ENCODE peak calls at places on chromosomes 7 and 10, in six cellular contexts. One of them, this sample, is unnamed.

GRCh38 chr10:114095676-114096331 is 52.1 kb downstream of the ADRB1 start:
- DNase-seq in Calu3: no peak
- DNase-seq in lower leg skin: no peak
- DNase-seq in choroid plexus epithelial cell: no peak
- DNase-seq in sigmoid colon: no peak
- DNase-seq in type B pancreatic cell: no peak
- DNase-seq in this sample: no peak

GRCh38 chr7:101163281-101164070 is 1.9 kb downstream of the VGF start:
- DNase-seq in Calu3: peak
- DNase-seq in lower leg skin: no peak
- DNase-seq in choroid plexus epithelial cell: no peak
- DNase-seq in sigmoid colon: no peak
- DNase-seq in type B pancreatic cell: no peak
- DNase-seq in this sample: no peak

GRCh38 chr7:73308665-73309214 is at the start of gene NSUN5:
- DNase-seq in Calu3: peak
- DNase-seq in lower leg skin: peak
- DNase-seq in choroid plexus epithelial cell: peak
- DNase-seq in sigmoid colon: peak
- DNase-seq in type B pancreatic cell: peak
- DNase-seq in this sample: peak

GRCh38 chr7:83347836-83348482 is 185.3 kb upstream of the PCLO start:
- DNase-seq in Calu3: peak
- DNase-seq in lower leg skin: no peak
- DNase-seq in choroid plexus epithelial cell: peak
- DNase-seq in sigmoid colon: no peak
- DNase-seq in type B pancreatic cell: no peak
- DNase-seq in this sample: no peak

GRCh38 chr10:52779541-52780390 is 7.2 kb upstream of the MBL2 start:
- DNase-seq in Calu3: peak
- DNase-seq in lower leg skin: no peak
- DNase-seq in choroid plexus epithelial cell: peak
- DNase-seq in sigmoid colon: no peak
- DNase-seq in type B pancreatic cell: peak
- DNase-seq in this sample: peak

GRCh38 chr7:142440219-142441073 is 182.6 kb upstream of the PRSS58 start:
- DNase-seq in Calu3: peak
- DNase-seq in lower leg skin: no peak
- DNase-seq in choroid plexus epithelial cell: peak
- DNase-seq in sigmoid colon: no peak
- DNase-seq in type B pancreatic cell: no peak
- DNase-seq in this sample: no peak

GRCh38 chr10:30192846-30193608 is 133.6 kb upstream of the JCAD start:
- DNase-seq in Calu3: no peak
- DNase-seq in lower leg skin: no peak
- DNase-seq in choroid plexus epithelial cell: no peak
- DNase-seq in sigmoid colon: no peak
- DNase-seq in type B pancreatic cell: no peak
- DNase-seq in this sample: no peak

GRCh38 chr7:140062118-140062527 is 628 bp downstream of the PARP12 start:
- DNase-seq in Calu3: no peak
- DNase-seq in lower leg skin: peak
- DNase-seq in choroid plexus epithelial cell: no peak
- DNase-seq in sigmoid colon: no peak
- DNase-seq in type B pancreatic cell: peak
- DNase-seq in this sample: peak

GRCh38 chr10:29324220-29324831 is 35.5 kb downstream of the LYZL1 start:
- DNase-seq in Calu3: no peak
- DNase-seq in lower leg skin: no peak
- DNase-seq in choroid plexus epithelial cell: no peak
- DNase-seq in sigmoid colon: no peak
- DNase-seq in type B pancreatic cell: no peak
- DNase-seq in this sample: no peak

GRCh38 chr7:8125680-8126444 is 136.1 kb downstream of the ICA1 start:
- DNase-seq in Calu3: no peak
- DNase-seq in lower leg skin: no peak
- DNase-seq in choroid plexus epithelial cell: no peak
- DNase-seq in sigmoid colon: no peak
- DNase-seq in type B pancreatic cell: no peak
- DNase-seq in this sample: peak

GRCh38 chr7:38660427-38661099 is 29.4 kb upstream of the AMPH start:
- DNase-seq in Calu3: peak
- DNase-seq in lower leg skin: no peak
- DNase-seq in choroid plexus epithelial cell: peak
- DNase-seq in sigmoid colon: no peak
- DNase-seq in type B pancreatic cell: no peak
- DNase-seq in this sample: peak

GRCh38 chr10:61903991-61904350 is 2.5 kb downstream of the ARID5B start:
- DNase-seq in Calu3: no peak
- DNase-seq in lower leg skin: no peak
- DNase-seq in choroid plexus epithelial cell: no peak
- DNase-seq in sigmoid colon: no peak
- DNase-seq in type B pancreatic cell: no peak
- DNase-seq in this sample: no peak

GRCh38 chr7:128873234-128873633 is 10.6 kb downstream of the ATP6V1F start:
- DNase-seq in Calu3: no peak
- DNase-seq in lower leg skin: no peak
- DNase-seq in choroid plexus epithelial cell: no peak
- DNase-seq in sigmoid colon: no peak
- DNase-seq in type B pancreatic cell: no peak
- DNase-seq in this sample: no peak

GRCh38 chr10:47368431-47369180 is 15.5 kb downstream of the ZNF488 start:
- DNase-seq in Calu3: no peak
- DNase-seq in lower leg skin: peak
- DNase-seq in choroid plexus epithelial cell: no peak
- DNase-seq in sigmoid colon: no peak
- DNase-seq in type B pancreatic cell: peak
- DNase-seq in this sample: no peak

GRCh38 chr10:75899816-75900357 is 468.5 kb downstream of the LRMDA start:
- DNase-seq in Calu3: no peak
- DNase-seq in lower leg skin: no peak
- DNase-seq in choroid plexus epithelial cell: no peak
- DNase-seq in sigmoid colon: no peak
- DNase-seq in type B pancreatic cell: no peak
- DNase-seq in this sample: no peak

GRCh38 chr7:127802845-127803244 is 150.9 kb downstream of the SND1 start:
- DNase-seq in Calu3: no peak
- DNase-seq in lower leg skin: no peak
- DNase-seq in choroid plexus epithelial cell: no peak
- DNase-seq in sigmoid colon: no peak
- DNase-seq in type B pancreatic cell: no peak
- DNase-seq in this sample: no peak

GRCh38 chr7:117124585-117125220 is 171.4 kb downstream of the ST7 start:
- DNase-seq in Calu3: peak
- DNase-seq in lower leg skin: peak
- DNase-seq in choroid plexus epithelial cell: peak
- DNase-seq in sigmoid colon: peak
- DNase-seq in type B pancreatic cell: no peak
- DNase-seq in this sample: no peak

GRCh38 chr10:101851411-101852116 is 8.0 kb upstream of the KCNIP2 start:
- DNase-seq in Calu3: no peak
- DNase-seq in lower leg skin: no peak
- DNase-seq in choroid plexus epithelial cell: no peak
- DNase-seq in sigmoid colon: no peak
- DNase-seq in type B pancreatic cell: peak
- DNase-seq in this sample: no peak

GRCh38 chr10:27644307-27644939 is 101.2 kb downstream of the MKX start:
- DNase-seq in Calu3: no peak
- DNase-seq in lower leg skin: no peak
- DNase-seq in choroid plexus epithelial cell: no peak
- DNase-seq in sigmoid colon: no peak
- DNase-seq in type B pancreatic cell: no peak
- DNase-seq in this sample: no peak

GRCh38 chr7:36191292-36191920 is 38.4 kb downstream of the EEPD1 start:
- DNase-seq in Calu3: no peak
- DNase-seq in lower leg skin: peak
- DNase-seq in choroid plexus epithelial cell: no peak
- DNase-seq in sigmoid colon: peak
- DNase-seq in type B pancreatic cell: no peak
- DNase-seq in this sample: no peak

GRCh38 chr7:6350057-6350752 is 77.8 kb upstream of the CYTH3 start:
- DNase-seq in Calu3: no peak
- DNase-seq in lower leg skin: no peak
- DNase-seq in choroid plexus epithelial cell: no peak
- DNase-seq in sigmoid colon: no peak
- DNase-seq in type B pancreatic cell: no peak
- DNase-seq in this sample: no peak

GRCh38 chr10:30422981-30423654 is 10.9 kb upstream of the MAP3K8 start:
- DNase-seq in Calu3: peak
- DNase-seq in lower leg skin: peak
- DNase-seq in choroid plexus epithelial cell: peak
- DNase-seq in sigmoid colon: peak
- DNase-seq in type B pancreatic cell: peak
- DNase-seq in this sample: no peak

GRCh38 chr7:122535086-122535485 is 163.8 kb downstream of the RNF133 start:
- DNase-seq in Calu3: no peak
- DNase-seq in lower leg skin: no peak
- DNase-seq in choroid plexus epithelial cell: no peak
- DNase-seq in sigmoid colon: no peak
- DNase-seq in type B pancreatic cell: no peak
- DNase-seq in this sample: no peak

GRCh38 chr10:44047361-44047760 is 337.5 kb downstream of the CXCL12 start:
- DNase-seq in Calu3: no peak
- DNase-seq in lower leg skin: no peak
- DNase-seq in choroid plexus epithelial cell: no peak
- DNase-seq in sigmoid colon: no peak
- DNase-seq in type B pancreatic cell: no peak
- DNase-seq in this sample: no peak

GRCh38 chr7:158227258-158227657 is 360.4 kb downstream of the PTPRN2 start:
- DNase-seq in Calu3: no peak
- DNase-seq in lower leg skin: no peak
- DNase-seq in choroid plexus epithelial cell: no peak
- DNase-seq in sigmoid colon: no peak
- DNase-seq in type B pancreatic cell: no peak
- DNase-seq in this sample: no peak
- TF ChIP-seq CTCF in Calu3: no peak
- TF ChIP-seq CTCF in lower leg skin: no peak
- TF ChIP-seq CTCF in choroid plexus epithelial cell: no peak
- TF ChIP-seq CTCF in sigmoid colon: no peak
- TF ChIP-seq CTCF in type B pancreatic cell: no peak
- TF ChIP-seq CTCF in this sample: no peak

GRCh38 chr7:114085592-114086490 is 167.0 kb upstream of the PPP1R3A start:
- DNase-seq in Calu3: peak
- DNase-seq in lower leg skin: peak
- DNase-seq in choroid plexus epithelial cell: peak
- DNase-seq in sigmoid colon: peak
- DNase-seq in type B pancreatic cell: peak
- DNase-seq in this sample: peak

GRCh38 chr7:114085313-114085591 is 166.4 kb upstream of the PPP1R3A start:
- DNase-seq in Calu3: no peak
- DNase-seq in lower leg skin: no peak
- DNase-seq in choroid plexus epithelial cell: no peak
- DNase-seq in sigmoid colon: no peak
- DNase-seq in type B pancreatic cell: no peak
- DNase-seq in this sample: no peak

GRCh38 chr7:114087674-114088539 is 169.1 kb upstream of the PPP1R3A start:
- DNase-seq in Calu3: no peak
- DNase-seq in lower leg skin: peak
- DNase-seq in choroid plexus epithelial cell: no peak
- DNase-seq in sigmoid colon: peak
- DNase-seq in type B pancreatic cell: no peak
- DNase-seq in this sample: no peak

GRCh38 chr7:114086906-114087651 is 168.3 kb upstream of the PPP1R3A start:
- DNase-seq in Calu3: peak
- DNase-seq in lower leg skin: peak
- DNase-seq in choroid plexus epithelial cell: peak
- DNase-seq in sigmoid colon: peak
- DNase-seq in type B pancreatic cell: no peak
- DNase-seq in this sample: peak

DNA sequence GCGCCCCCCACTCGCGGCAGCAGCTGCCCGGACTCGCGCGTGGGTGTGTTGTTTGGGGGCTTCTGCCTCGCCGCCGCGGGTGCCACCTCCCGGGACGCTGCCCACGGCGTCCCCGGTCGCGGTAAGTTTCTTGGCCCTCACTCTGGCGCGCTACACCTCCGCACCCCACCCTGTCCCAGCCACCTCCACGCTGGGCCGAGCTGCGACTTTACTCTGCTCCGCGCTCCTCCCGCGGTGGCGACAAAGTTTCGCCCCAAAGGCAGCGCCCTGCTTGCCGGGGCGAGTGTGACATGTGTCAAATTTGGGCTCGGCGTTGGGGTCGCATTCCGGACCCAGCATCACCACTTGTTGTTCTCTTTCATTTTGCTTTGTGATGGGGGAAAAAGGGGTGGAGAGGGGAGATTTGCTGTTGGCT is 167.7 kb upstream of the PPP1R3A start:
- DNase-seq in Calu3: peak
- DNase-seq in lower leg skin: peak
- DNase-seq in choroid plexus epithelial cell: no peak
- DNase-seq in sigmoid colon: peak
- DNase-seq in type B pancreatic cell: no peak
- DNase-seq in this sample: peak
- TF ChIP-seq CTCF in Calu3: no peak
- TF ChIP-seq CTCF in lower leg skin: no peak
- TF ChIP-seq CTCF in choroid plexus epithelial cell: no peak
- TF ChIP-seq CTCF in sigmoid colon: no peak
- TF ChIP-seq CTCF in type B pancreatic cell: no peak
- TF ChIP-seq CTCF in this sample: no peak

GRCh38 chr10:37314350-37314749 is 189.0 kb downstream of the ANKRD30A start:
- DNase-seq in Calu3: no peak
- DNase-seq in lower leg skin: no peak
- DNase-seq in choroid plexus epithelial cell: no peak
- DNase-seq in sigmoid colon: no peak
- DNase-seq in type B pancreatic cell: no peak
- DNase-seq in this sample: no peak

DNA sequence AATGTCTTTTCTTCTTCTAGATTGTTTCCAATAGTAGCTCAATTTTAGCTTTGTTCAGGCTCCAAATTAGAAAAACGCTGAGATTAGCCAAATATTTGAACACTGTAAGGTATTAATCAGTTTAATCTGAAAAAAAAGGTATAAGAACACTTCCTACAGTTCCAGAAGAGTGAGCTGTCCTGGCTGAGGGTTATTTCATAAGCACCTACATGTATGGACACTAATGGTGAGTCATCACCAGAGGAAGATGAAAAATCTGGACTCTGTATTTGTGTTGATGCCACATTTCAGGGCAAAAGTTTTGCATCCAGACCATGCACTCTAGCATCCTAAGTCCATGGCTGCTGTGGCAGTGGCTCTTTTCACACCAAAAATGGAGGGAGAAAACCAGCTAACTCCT is 189.5 kb downstream of the ANKRD30A start:
- DNase-seq in Calu3: no peak
- DNase-seq in lower leg skin: no peak
- DNase-seq in choroid plexus epithelial cell: no peak
- DNase-seq in sigmoid colon: no peak
- DNase-seq in type B pancreatic cell: no peak
- DNase-seq in this sample: no peak
- TF ChIP-seq CTCF in Calu3: no peak
- TF ChIP-seq CTCF in lower leg skin: no peak
- TF ChIP-seq CTCF in choroid plexus epithelial cell: no peak
- TF ChIP-seq CTCF in sigmoid colon: no peak
- TF ChIP-seq CTCF in type B pancreatic cell: no peak
- TF ChIP-seq CTCF in this sample: no peak

DNA sequence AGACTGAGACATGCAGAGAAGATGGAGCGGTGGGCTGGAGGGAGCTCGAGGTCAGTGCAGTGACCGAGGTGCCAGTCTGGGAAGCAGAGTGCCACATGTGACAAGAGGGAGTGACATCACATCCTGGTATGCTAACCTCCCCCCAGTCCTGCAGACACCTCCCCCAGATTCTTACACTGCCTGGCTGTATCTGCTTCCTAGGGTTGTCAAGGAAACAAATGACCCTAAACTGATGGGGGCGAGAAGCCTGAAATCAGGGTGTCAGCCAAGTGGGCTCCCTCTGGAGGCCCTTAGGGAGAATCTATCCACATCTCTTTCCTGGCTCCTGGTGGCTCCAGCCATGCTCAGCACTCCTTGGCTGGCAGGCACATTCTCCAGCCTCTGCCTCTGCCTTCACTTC is 316.1 kb upstream of the ZMIZ1 start:
- DNase-seq in Calu3: no peak
- DNase-seq in lower leg skin: no peak
- DNase-seq in choroid plexus epithelial cell: no peak
- DNase-seq in sigmoid colon: no peak
- DNase-seq in type B pancreatic cell: no peak
- DNase-seq in this sample: no peak
- TF ChIP-seq CTCF in Calu3: no peak
- TF ChIP-seq CTCF in lower leg skin: no peak
- TF ChIP-seq CTCF in choroid plexus epithelial cell: peak
- TF ChIP-seq CTCF in sigmoid colon: no peak
- TF ChIP-seq CTCF in type B pancreatic cell: no peak
- TF ChIP-seq CTCF in this sample: no peak

This sample was measured in GM10248.